ENCODE peak calls at places on chromosomes 7 and 10, in seven cellular contexts. V is NCI-H1105 treated with DMSO at 0.1 percent for 48 hours; B is stimulated activated CD4-positive, alpha-beta T cell treated with anti-CD3 and anti-CD28 coated beads, Interleukin-1b, Interleukin-23, amount 100 ng/mL, for 48 hours; C is HT-29; G is suprapubic skin; K is NCI-H1092; W is naive thymus-derived CD8-positive, alpha-beta T cell. Y is an unnamed sample.

GRCh38 chr7:17441557-17441956 is 143.1 kb downstream of the AHR start:
- DNase-seq in V (no peak), B (no peak), C (no peak), G (no peak), K (no peak), W (no peak), Y (no peak)

GRCh38 chr7:45107356-45107755 is 4.1 kb downstream of the TBRG4 start:
- DNase-seq in V (no peak), B (no peak), C (no peak), G (no peak), K (no peak), W (no peak), Y (no peak)

GRCh38 chr7:150734293-150734692 is 2.9 kb upstream of the GIMAP5 start:
- DNase-seq in V (no peak), B (peak), C (no peak), G (no peak), K (no peak), W (no peak), Y (no peak)

GRCh38 chr7:156504006-156504405 is 136.6 kb upstream of the RNF32 start:
- DNase-seq in V (no peak), B (no peak), C (no peak), G (no peak), K (no peak), W (no peak), Y (no peak)

GRCh38 chr7:17103984-17104383 is 194.5 kb upstream of the AHR start:
- DNase-seq in V (no peak), B (no peak), C (no peak), G (no peak), K (no peak), W (no peak), Y (no peak)

GRCh38 chr10:3119796-3120459 is 52.6 kb downstream of the PFKP start:
- DNase-seq in V (no peak), B (no peak), C (peak), G (no peak), K (no peak), W (no peak), Y (no peak)

GRCh38 chr10:36578306-36578705 is 547.1 kb upstream of the ANKRD30A start:
- DNase-seq in V (no peak), B (no peak), C (no peak), G (no peak), K (no peak), W (no peak), Y (no peak)

GRCh38 chr7:92717982-92718716 is 118.2 kb downstream of the CDK6 start:
- DNase-seq in V (peak), B (peak), C (peak), G (no peak), K (peak), W (peak), Y (no peak)

GRCh38 chr7:51774178-51774577 is 457.6 kb upstream of the COBL start:
- DNase-seq in V (no peak), B (no peak), C (no peak), G (no peak), K (no peak), W (no peak), Y (no peak)

GRCh38 chr10:29853913-29854312 is 205.5 kb downstream of the JCAD start:
- DNase-seq in V (no peak), B (no peak), C (no peak), G (no peak), K (no peak), W (no peak), Y (no peak)

GRCh38 chr7:158263964-158264748 is 323.5 kb downstream of the PTPRN2 start:
- DNase-seq in V (no peak), B (no peak), C (no peak), G (peak), K (no peak), W (no peak), Y (no peak)

GRCh38 chr10:14812271-14812670 is 25.6 kb downstream of the CDNF start:
- DNase-seq in V (no peak), B (no peak), C (no peak), G (no peak), K (no peak), W (peak), Y (no peak)

GRCh38 chr7:7292085-7292484 is 109.7 kb downstream of the C1GALT1 start:
- DNase-seq in V (no peak), B (no peak), C (no peak), G (no peak), K (no peak), W (no peak), Y (no peak)

GRCh38 chr10:71368639-71369038 is 28.1 kb upstream of the CDH23 start:
- DNase-seq in V (no peak), B (no peak), C (peak), G (no peak), K (no peak), W (no peak), Y (no peak)

GRCh38 chr10:60883187-60883586 is 60.8 kb downstream of the RHOBTB1 start:
- DNase-seq in V (no peak), B (no peak), C (peak), G (no peak), K (no peak), W (no peak), Y (no peak)

GRCh38 chr7:2526659-2527504 is 7.3 kb downstream of the LFNG start:
- DNase-seq in V (no peak), B (no peak), C (no peak), G (no peak), K (no peak), W (no peak), Y (no peak)

GRCh38 chr10:119028900-119029612 is 458 bp upstream of the NANOS1 start:
- DNase-seq in V (peak), B (peak), C (peak), G (peak), K (peak), W (peak), Y (peak)

GRCh38 chr10:71996598-71997371 is 32.6 kb downstream of the CHST3 start:
- DNase-seq in V (no peak), B (no peak), C (no peak), G (no peak), K (no peak), W (no peak), Y (no peak)

GRCh38 chr7:158707610-158708009 is 3.0 kb upstream of the NCAPG2 start:
- DNase-seq in V (no peak), B (no peak), C (no peak), G (no peak), K (no peak), W (no peak), Y (no peak)

GRCh38 chr7:81370857-81371256 is 399.0 kb downstream of the HGF start:
- DNase-seq in V (no peak), B (no peak), C (no peak), G (no peak), K (no peak), W (no peak), Y (no peak)

GRCh38 chr7:75809396-75809795 is 4.2 kb downstream of the CCL24 start:
- DNase-seq in V (no peak), B (no peak), C (no peak), G (no peak), K (no peak), W (no peak), Y (no peak)

GRCh38 chr10:75253281-75254220 is 17.8 kb upstream of the COMTD1 start:
- DNase-seq in V (no peak), B (no peak), C (no peak), G (no peak), K (no peak), W (no peak), Y (no peak)

GRCh38 chr7:135672560-135673359 is 10.4 kb downstream of the STMP1 start:
- DNase-seq in V (peak), B (no peak), C (peak), G (no peak), K (peak), W (peak), Y (no peak)

GRCh38 chr7:85851571-85852193 is 664.8 kb upstream of the SEMA3D start:
- DNase-seq in V (peak), B (no peak), C (peak), G (no peak), K (peak), W (no peak), Y (no peak)

GRCh38 chr10:86410542-86411124 is 44.0 kb upstream of the GRID1 start:
- DNase-seq in V (no peak), B (no peak), C (peak), G (no peak), K (no peak), W (no peak), Y (no peak)

GRCh38 chr7:133829336-133829897 is 297.7 kb upstream of the LRGUK start:
- DNase-seq in V (no peak), B (no peak), C (no peak), G (no peak), K (no peak), W (no peak), Y (no peak)

GRCh38 chr7:13904689-13905088 is 84.8 kb downstream of the ETV1 start:
- DNase-seq in V (no peak), B (no peak), C (no peak), G (no peak), K (no peak), W (no peak), Y (no peak)

GRCh38 chr7:74480861-74481417 is 27.2 kb downstream of the GTF2IRD1 start:
- DNase-seq in V (no peak), B (no peak), C (peak), G (no peak), K (no peak), W (no peak), Y (no peak)

GRCh38 chr10:104349623-104350142 is 4.0 kb upstream of the CFAP58 start:
- DNase-seq in V (no peak), B (no peak), C (peak), G (no peak), K (no peak), W (no peak), Y (no peak)

Y was measured in mesothelial cell of epicardium.